ENCODE peak calls at places on chromosomes 11 and 22, in five cellular contexts. One of them, this sample, is unnamed.
A peak's percentile ranks its signal among the peaks of the same experiment; 100 is the strongest.

GRCh38 chr11:70470127-70470526 is 71.8 kb downstream of the CTTN start:
- DNase-seq in brain microvascular endothelial cell: no peak
- DNase-seq in HepG2: no peak
- DNase-seq in astrocyte of the spinal cord: peak; percentile 26
- DNase-seq in right atrium auricular region: no peak
- DNase-seq in this sample: no peak

GRCh38 chr11:2653930-2654739 is 45.7 kb downstream of the KCNQ1OT1 start:
- DNase-seq in HepG2: no peak
- DNase-seq in right atrium auricular region: no peak
- DNase-seq in astrocyte of the spinal cord: no peak
- DNase-seq in brain microvascular endothelial cell: no peak
- DNase-seq in this sample: no peak

GRCh38 chr11:115385211-115385610 is 119.0 kb downstream of the CADM1 start:
- DNase-seq in HepG2: no peak
- DNase-seq in astrocyte of the spinal cord: no peak
- DNase-seq in brain microvascular endothelial cell: no peak
- DNase-seq in right atrium auricular region: no peak
- DNase-seq in this sample: no peak

GRCh38 chr11:2443881-2444300 is 423 bp downstream of the TRPM5 start:
- DNase-seq in brain microvascular endothelial cell: no peak
- DNase-seq in HepG2: no peak
- DNase-seq in astrocyte of the spinal cord: no peak
- DNase-seq in right atrium auricular region: no peak
- DNase-seq in this sample: no peak

GRCh38 chr22:42970029-42970428 is 44.9 kb downstream of the PACSIN2 start:
- DNase-seq in brain microvascular endothelial cell: no peak
- DNase-seq in right atrium auricular region: no peak
- DNase-seq in HepG2: no peak
- DNase-seq in astrocyte of the spinal cord: no peak
- DNase-seq in this sample: no peak

GRCh38 chr11:118790357-118791014 is 478 bp downstream of the DDX6 start:
- DNase-seq in astrocyte of the spinal cord: peak; percentile 71
- DNase-seq in brain microvascular endothelial cell: peak; percentile 38
- DNase-seq in HepG2: peak; percentile 59
- DNase-seq in right atrium auricular region: no peak
- DNase-seq in this sample: peak; percentile 78

GRCh38 chr11:47986219-47986618 is 5.9 kb downstream of the PTPRJ start:
- DNase-seq in right atrium auricular region: no peak
- DNase-seq in brain microvascular endothelial cell: no peak
- DNase-seq in HepG2: no peak
- DNase-seq in astrocyte of the spinal cord: no peak
- DNase-seq in this sample: no peak

GRCh38 chr11:43508511-43508918 is 149.8 kb downstream of the TTC17 start:
- DNase-seq in right atrium auricular region: no peak
- DNase-seq in astrocyte of the spinal cord: peak; percentile 40
- DNase-seq in HepG2: no peak
- DNase-seq in brain microvascular endothelial cell: peak; percentile 41
- DNase-seq in this sample: no peak

GRCh38 chr11:122177238-122177637 is 61.2 kb upstream of the BLID start:
- DNase-seq in right atrium auricular region: no peak
- DNase-seq in brain microvascular endothelial cell: no peak
- DNase-seq in astrocyte of the spinal cord: no peak
- DNase-seq in HepG2: no peak
- DNase-seq in this sample: no peak

GRCh38 chr22:41417622-41418390 is 28.8 kb downstream of the TOB2 start:
- DNase-seq in HepG2: no peak
- DNase-seq in brain microvascular endothelial cell: no peak
- DNase-seq in right atrium auricular region: peak; percentile 88
- DNase-seq in astrocyte of the spinal cord: peak; percentile 15
- DNase-seq in this sample: peak; percentile 24

GRCh38 chr11:61635304-61635703 is 44.9 kb upstream of the DAGLA start:
- DNase-seq in brain microvascular endothelial cell: no peak
- DNase-seq in HepG2: no peak
- DNase-seq in astrocyte of the spinal cord: no peak
- DNase-seq in right atrium auricular region: no peak
- DNase-seq in this sample: no peak

GRCh38 chr11:134125507-134125906 is 56.6 kb downstream of the JAM3 start:
- DNase-seq in brain microvascular endothelial cell: no peak
- DNase-seq in right atrium auricular region: no peak
- DNase-seq in astrocyte of the spinal cord: peak; percentile 19
- DNase-seq in HepG2: no peak
- DNase-seq in this sample: peak; percentile 28

GRCh38 chr22:32204856-32205722 is at the start of gene RFPL2:
- DNase-seq in right atrium auricular region: no peak
- DNase-seq in brain microvascular endothelial cell: peak; percentile 15
- DNase-seq in astrocyte of the spinal cord: peak; percentile 15
- DNase-seq in HepG2: peak; percentile 61
- DNase-seq in this sample: peak; percentile 17

GRCh38 chr11:88454881-88455280 is 117.3 kb upstream of the CTSC start:
- DNase-seq in right atrium auricular region: no peak
- DNase-seq in HepG2: no peak
- DNase-seq in astrocyte of the spinal cord: no peak
- DNase-seq in brain microvascular endothelial cell: no peak
- DNase-seq in this sample: no peak

GRCh38 chr11:105296386-105296785 is 156.8 kb upstream of the CARD18 start:
- DNase-seq in right atrium auricular region: no peak
- DNase-seq in HepG2: no peak
- DNase-seq in brain microvascular endothelial cell: no peak
- DNase-seq in astrocyte of the spinal cord: no peak
- DNase-seq in this sample: no peak

GRCh38 chr22:25334091-25334490 is 114.7 kb downstream of the CRYBB2 start:
- DNase-seq in HepG2: peak; percentile 49
- DNase-seq in astrocyte of the spinal cord: no peak
- DNase-seq in right atrium auricular region: no peak
- DNase-seq in brain microvascular endothelial cell: peak; percentile 43
- DNase-seq in this sample: peak; percentile 44

GRCh38 chr22:48135641-48136040 is 1373.2 kb downstream of the TBC1D22A start:
- DNase-seq in right atrium auricular region: peak; percentile 28
- DNase-seq in astrocyte of the spinal cord: no peak
- DNase-seq in HepG2: no peak
- DNase-seq in brain microvascular endothelial cell: no peak
- DNase-seq in this sample: no peak

GRCh38 chr11:9247863-9248262 is 17.3 kb downstream of the DENND5A start:
- DNase-seq in HepG2: no peak
- DNase-seq in right atrium auricular region: no peak
- DNase-seq in brain microvascular endothelial cell: no peak
- DNase-seq in astrocyte of the spinal cord: no peak
- DNase-seq in this sample: no peak

GRCh38 chr11:17164361-17165246 is 43.2 kb downstream of the PIK3C2A start:
- DNase-seq in astrocyte of the spinal cord: no peak
- DNase-seq in right atrium auricular region: no peak
- DNase-seq in brain microvascular endothelial cell: no peak
- DNase-seq in HepG2: peak; percentile 53
- DNase-seq in this sample: peak; percentile 31

GRCh38 chr11:41522899-41523672 is 63.6 kb upstream of the LRRC4C start:
- DNase-seq in HepG2: no peak
- DNase-seq in astrocyte of the spinal cord: peak; percentile 10
- DNase-seq in brain microvascular endothelial cell: no peak
- DNase-seq in right atrium auricular region: no peak
- DNase-seq in this sample: no peak
- TF ChIP-seq CTCF in HepG2: no peak
- TF ChIP-seq CTCF in astrocyte of the spinal cord: no peak
- TF ChIP-seq CTCF in brain microvascular endothelial cell: no peak
- TF ChIP-seq CTCF in right atrium auricular region: no peak
- TF ChIP-seq CTCF in this sample: no peak

GRCh38 chr11:109150603-109151002 is 271.4 kb upstream of the C11orf87 start:
- DNase-seq in HepG2: no peak
- DNase-seq in astrocyte of the spinal cord: no peak
- DNase-seq in brain microvascular endothelial cell: no peak
- DNase-seq in right atrium auricular region: no peak
- DNase-seq in this sample: no peak

GRCh38 chr11:109155291-109155690 is 266.7 kb upstream of the C11orf87 start:
- DNase-seq in astrocyte of the spinal cord: no peak
- DNase-seq in brain microvascular endothelial cell: no peak
- DNase-seq in HepG2: no peak
- DNase-seq in right atrium auricular region: no peak
- DNase-seq in this sample: no peak
- TF ChIP-seq CTCF in astrocyte of the spinal cord: no peak
- TF ChIP-seq CTCF in brain microvascular endothelial cell: no peak
- TF ChIP-seq CTCF in HepG2: no peak
- TF ChIP-seq CTCF in right atrium auricular region: no peak
- TF ChIP-seq CTCF in this sample: no peak

DNA sequence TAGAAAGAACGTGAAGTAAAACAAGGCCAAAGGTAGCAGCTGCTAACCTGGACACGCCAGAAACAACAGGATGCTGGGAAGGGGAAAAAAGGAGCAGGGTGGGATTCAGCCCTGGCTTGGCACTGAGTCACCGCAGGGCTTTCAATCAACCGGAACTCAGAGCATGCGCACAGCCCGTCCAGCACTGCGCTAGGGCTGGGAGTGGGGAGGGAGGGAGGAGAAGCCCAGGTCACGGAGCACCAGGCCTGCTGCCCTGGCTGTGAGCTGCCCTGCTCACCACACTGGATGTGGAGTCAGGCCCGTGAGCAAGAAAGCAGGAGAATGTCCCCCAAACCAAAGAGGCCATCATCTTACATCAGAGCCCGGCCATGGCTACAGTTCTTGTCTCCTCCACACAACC is 51.5 kb downstream of the APOL1 start:
- DNase-seq in astrocyte of the spinal cord: no peak
- DNase-seq in brain microvascular endothelial cell: no peak
- DNase-seq in right atrium auricular region: no peak
- DNase-seq in HepG2: no peak
- DNase-seq in this sample: peak; percentile 64
- TF ChIP-seq CTCF in astrocyte of the spinal cord: no peak
- TF ChIP-seq CTCF in brain microvascular endothelial cell: no peak
- TF ChIP-seq CTCF in right atrium auricular region: no peak
- TF ChIP-seq CTCF in HepG2: no peak
- TF ChIP-seq CTCF in this sample: no peak

DNA sequence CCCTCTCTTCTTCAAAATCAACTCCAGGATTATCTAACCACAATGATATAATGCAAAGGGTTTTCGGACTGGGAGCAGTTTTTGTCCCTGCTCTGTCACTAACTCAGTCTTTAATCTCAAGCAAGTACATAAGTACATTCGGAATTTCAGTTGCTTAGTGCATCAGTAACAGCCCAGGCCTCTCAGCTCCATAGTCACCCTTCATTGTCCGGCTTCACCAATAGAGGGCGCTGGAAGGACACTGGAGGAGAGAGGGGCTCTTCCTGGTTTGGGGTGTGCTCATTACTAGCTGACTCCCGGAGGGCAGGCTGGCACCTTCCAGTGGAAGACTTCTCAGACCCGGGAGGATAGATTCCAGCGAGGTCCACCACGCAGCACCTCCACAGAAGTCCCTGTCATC is 90.4 kb upstream of the PDGFD start:
- DNase-seq in brain microvascular endothelial cell: peak; percentile 43
- DNase-seq in right atrium auricular region: no peak
- DNase-seq in astrocyte of the spinal cord: peak; percentile 14
- DNase-seq in HepG2: peak; percentile 24
- DNase-seq in this sample: peak; percentile 23
- TF ChIP-seq CTCF in brain microvascular endothelial cell: peak; percentile 86
- TF ChIP-seq CTCF in right atrium auricular region: no peak
- TF ChIP-seq CTCF in astrocyte of the spinal cord: peak; percentile 66
- TF ChIP-seq CTCF in HepG2: peak; percentile 71
- TF ChIP-seq CTCF in this sample: peak; percentile 52

GRCh38 chr11:12746593-12747097 is 72.4 kb downstream of the TEAD1 start:
- DNase-seq in HepG2: peak; percentile 29
- DNase-seq in brain microvascular endothelial cell: peak; percentile 89
- DNase-seq in right atrium auricular region: no peak
- DNase-seq in astrocyte of the spinal cord: peak; percentile 92
- DNase-seq in this sample: no peak
- TF ChIP-seq CTCF in HepG2: no peak
- TF ChIP-seq CTCF in brain microvascular endothelial cell: peak; percentile 36
- TF ChIP-seq CTCF in right atrium auricular region: no peak
- TF ChIP-seq CTCF in astrocyte of the spinal cord: no peak
- TF ChIP-seq CTCF in this sample: no peak

GRCh38 chr11:35163707-35164496 is 24.9 kb downstream of the CD44 start:
- DNase-seq in HepG2: no peak
- DNase-seq in astrocyte of the spinal cord: no peak
- DNase-seq in brain microvascular endothelial cell: peak; percentile 22
- DNase-seq in right atrium auricular region: no peak
- DNase-seq in this sample: no peak
- TF ChIP-seq CTCF in HepG2: no peak
- TF ChIP-seq CTCF in astrocyte of the spinal cord: peak; percentile 17
- TF ChIP-seq CTCF in brain microvascular endothelial cell: peak; percentile 65
- TF ChIP-seq CTCF in right atrium auricular region: no peak
- TF ChIP-seq CTCF in this sample: no peak

DNA sequence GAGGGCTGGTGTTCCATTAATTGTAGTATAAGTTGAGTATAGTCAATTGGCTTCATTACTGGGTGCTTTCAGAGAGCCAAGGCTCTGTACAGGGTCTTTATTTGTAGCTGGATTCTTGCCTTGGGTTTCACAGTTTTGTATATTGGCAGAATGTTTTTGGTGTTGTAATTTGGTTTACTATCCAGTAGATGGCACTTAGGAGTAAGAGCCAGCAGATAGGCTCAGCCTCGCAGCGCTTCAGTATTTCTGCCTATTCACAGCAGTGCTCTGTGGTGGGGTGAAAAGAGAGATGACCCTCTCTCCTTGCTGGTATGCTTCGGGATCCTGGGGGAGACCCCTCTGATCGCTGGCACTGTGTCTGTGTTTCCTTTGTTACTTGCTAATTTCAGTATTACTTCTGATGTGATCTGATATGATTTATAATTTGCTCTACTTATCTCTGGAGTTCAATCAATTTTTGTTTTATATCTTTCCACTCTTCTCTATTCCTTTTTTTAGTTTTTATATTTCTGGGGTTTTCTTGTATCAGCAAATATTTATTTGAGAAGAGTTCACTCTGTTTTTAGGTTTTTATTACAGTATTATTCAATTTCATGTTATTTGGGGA is 52.2 kb downstream of the ANO5 start:
- DNase-seq in right atrium auricular region: peak; percentile 62
- DNase-seq in astrocyte of the spinal cord: peak; percentile 37
- DNase-seq in HepG2: peak; percentile 20
- DNase-seq in brain microvascular endothelial cell: peak; percentile 13
- DNase-seq in this sample: peak; percentile 36
- TF ChIP-seq CTCF in right atrium auricular region: peak; percentile 39
- TF ChIP-seq CTCF in astrocyte of the spinal cord: peak; percentile 69
- TF ChIP-seq CTCF in HepG2: peak; percentile 63
- TF ChIP-seq CTCF in brain microvascular endothelial cell: peak; percentile 70
- TF ChIP-seq CTCF in this sample: peak; percentile 63

This sample was measured in endothelial cell of umbilical vein.